ENCODE peak calls at places on chromosomes 7 and 10, in five cellular contexts. One of them, this sample, is unnamed.
A peak's percentile ranks its signal among the peaks of the same experiment; 100 is the strongest.

GRCh38 chr7:43652364-43652763 is 69.5 kb downstream of the STK17A start:
- DNase-seq in fibroblast of lung: peak; percentile 32
- DNase-seq in GM23338: no peak
- DNase-seq in body of pancreas: no peak
- DNase-seq in psoas muscle: no peak
- DNase-seq in this sample: no peak

GRCh38 chr10:47303105-47303504 is 3.1 kb downstream of the GDF10 start:
- DNase-seq in fibroblast of lung: no peak
- DNase-seq in GM23338: no peak
- DNase-seq in body of pancreas: no peak
- DNase-seq in psoas muscle: no peak
- DNase-seq in this sample: no peak

GRCh38 chr10:29861811-29862505 is 197.4 kb downstream of the JCAD start:
- DNase-seq in fibroblast of lung: peak; percentile 89
- DNase-seq in GM23338: no peak
- DNase-seq in body of pancreas: no peak
- DNase-seq in psoas muscle: no peak
- DNase-seq in this sample: no peak

GRCh38 chr10:112346774-112347173 is 27.1 kb upstream of the ACSL5 start:
- DNase-seq in fibroblast of lung: no peak
- DNase-seq in GM23338: no peak
- DNase-seq in body of pancreas: no peak
- DNase-seq in psoas muscle: no peak
- DNase-seq in this sample: no peak

GRCh38 chr7:151806204-151806603 is 70.7 kb downstream of the PRKAG2 start:
- DNase-seq in fibroblast of lung: no peak
- DNase-seq in GM23338: no peak
- DNase-seq in body of pancreas: peak; percentile 39
- DNase-seq in psoas muscle: peak; percentile 23
- DNase-seq in this sample: peak; percentile 91

GRCh38 chr7:74479961-74480829 is 26.5 kb downstream of the GTF2IRD1 start:
- DNase-seq in fibroblast of lung: peak; percentile 90
- DNase-seq in GM23338: peak; percentile 89
- DNase-seq in body of pancreas: peak; percentile 95
- DNase-seq in psoas muscle: peak; percentile 96
- DNase-seq in this sample: peak; percentile 66

GRCh38 chr10:104072786-104073185 is 12.9 kb downstream of the COL17A1 start:
- DNase-seq in fibroblast of lung: no peak
- DNase-seq in GM23338: no peak
- DNase-seq in body of pancreas: no peak
- DNase-seq in psoas muscle: no peak
- DNase-seq in this sample: no peak

GRCh38 chr7:155509025-155509724 is 37.2 kb downstream of the CNPY1 start:
- DNase-seq in fibroblast of lung: no peak
- DNase-seq in GM23338: peak; percentile 71
- DNase-seq in body of pancreas: no peak
- DNase-seq in psoas muscle: no peak
- DNase-seq in this sample: no peak

GRCh38 chr10:73997479-73997805 is 474 bp upstream of the VCL start:
- DNase-seq in fibroblast of lung: no peak
- DNase-seq in GM23338: no peak
- DNase-seq in body of pancreas: no peak
- DNase-seq in psoas muscle: no peak
- DNase-seq in this sample: peak; percentile 87

GRCh38 chr7:646951-647350 is 79.5 kb upstream of the DNAAF5 start:
- DNase-seq in fibroblast of lung: no peak
- DNase-seq in GM23338: no peak
- DNase-seq in body of pancreas: no peak
- DNase-seq in psoas muscle: no peak
- DNase-seq in this sample: no peak

GRCh38 chr10:127977368-127978009 is 70.6 kb downstream of the PTPRE start:
- DNase-seq in fibroblast of lung: peak; percentile 80
- DNase-seq in GM23338: no peak
- DNase-seq in body of pancreas: peak; percentile 45
- DNase-seq in psoas muscle: peak; percentile 91
- DNase-seq in this sample: no peak

GRCh38 chr7:29935111-29935510 is 54.5 kb downstream of the SCRN1 start:
- DNase-seq in fibroblast of lung: no peak
- DNase-seq in GM23338: no peak
- DNase-seq in body of pancreas: no peak
- DNase-seq in psoas muscle: no peak
- DNase-seq in this sample: no peak

GRCh38 chr10:55329796-55330195 is 528.8 kb upstream of the PCDH15 start:
- DNase-seq in fibroblast of lung: no peak
- DNase-seq in GM23338: no peak
- DNase-seq in body of pancreas: no peak
- DNase-seq in psoas muscle: no peak
- DNase-seq in this sample: no peak

GRCh38 chr10:72502581-72502980 is 123.3 kb downstream of the MICU1 start:
- DNase-seq in fibroblast of lung: peak; percentile 0
- DNase-seq in GM23338: no peak
- DNase-seq in body of pancreas: no peak
- DNase-seq in psoas muscle: no peak
- DNase-seq in this sample: no peak

GRCh38 chr7:42691030-42691639 is 220.7 kb downstream of the C7orf25 start:
- DNase-seq in fibroblast of lung: peak; percentile 82
- DNase-seq in GM23338: peak; percentile 81
- DNase-seq in body of pancreas: peak; percentile 20
- DNase-seq in psoas muscle: no peak
- DNase-seq in this sample: no peak

GRCh38 chr10:22825841-22826240 is 102.0 kb upstream of the ARMC3 start:
- DNase-seq in fibroblast of lung: no peak
- DNase-seq in GM23338: peak; percentile 45
- DNase-seq in body of pancreas: no peak
- DNase-seq in psoas muscle: peak; percentile 63
- DNase-seq in this sample: peak; percentile 45

GRCh38 chr7:15643000-15643705 is 43.3 kb downstream of the MEOX2 start:
- DNase-seq in fibroblast of lung: no peak
- DNase-seq in GM23338: peak; percentile 12
- DNase-seq in body of pancreas: no peak
- DNase-seq in psoas muscle: no peak
- DNase-seq in this sample: no peak

GRCh38 chr7:143487566-143487965 is 9.9 kb downstream of the TAS2R41 start:
- DNase-seq in fibroblast of lung: peak; percentile 78
- DNase-seq in GM23338: no peak
- DNase-seq in body of pancreas: peak; percentile 26
- DNase-seq in psoas muscle: peak; percentile 55
- DNase-seq in this sample: peak; percentile 78

GRCh38 chr7:51315393-51316261 is 982 bp downstream of the COBL start:
- DNase-seq in fibroblast of lung: no peak
- DNase-seq in GM23338: peak; percentile 85
- DNase-seq in body of pancreas: peak; percentile 78
- DNase-seq in psoas muscle: peak; percentile 66
- DNase-seq in this sample: peak; percentile 94

GRCh38 chr7:28329616-28330373 is 82.5 kb upstream of the CREB5 start:
- DNase-seq in fibroblast of lung: peak; percentile 33
- DNase-seq in GM23338: no peak
- DNase-seq in body of pancreas: no peak
- DNase-seq in psoas muscle: no peak
- DNase-seq in this sample: no peak

GRCh38 chr7:142961973-142962913 is at the start of gene KEL:
- DNase-seq in fibroblast of lung: no peak
- DNase-seq in GM23338: no peak
- DNase-seq in body of pancreas: no peak
- DNase-seq in psoas muscle: no peak
- DNase-seq in this sample: no peak

GRCh38 chr10:124481717-124482116 is 20.1 kb downstream of the LHPP start:
- DNase-seq in fibroblast of lung: no peak
- DNase-seq in GM23338: no peak
- DNase-seq in body of pancreas: no peak
- DNase-seq in psoas muscle: no peak
- DNase-seq in this sample: no peak

GRCh38 chr7:42227931-42228591 is 8.9 kb downstream of the GLI3 start:
- DNase-seq in fibroblast of lung: peak; percentile 57
- DNase-seq in GM23338: peak; percentile 72
- DNase-seq in body of pancreas: peak; percentile 37
- DNase-seq in psoas muscle: peak; percentile 65
- DNase-seq in this sample: no peak

GRCh38 chr7:158386866-158387820 is 200.5 kb downstream of the PTPRN2 start:
- DNase-seq in fibroblast of lung: no peak
- DNase-seq in GM23338: no peak
- DNase-seq in body of pancreas: no peak
- DNase-seq in psoas muscle: peak; percentile 40
- DNase-seq in this sample: no peak

GRCh38 chr7:39375047-39375873 is 190.9 kb upstream of the YAE1 start:
- DNase-seq in fibroblast of lung: no peak
- DNase-seq in GM23338: no peak
- DNase-seq in body of pancreas: no peak
- DNase-seq in psoas muscle: no peak
- DNase-seq in this sample: no peak
- H3K4me1 ChIP-seq in fibroblast of lung: no peaks in the 10 kb centered on the region
- H3K4me1 ChIP-seq in GM23338: peaks cover 12% of the 10 kb centered on the region
- H3K4me1 ChIP-seq in body of pancreas: no peaks in the 10 kb centered on the region
- H3K4me1 ChIP-seq in psoas muscle: no peaks in the 10 kb centered on the region
- H3K4me1 ChIP-seq in this sample: no peaks in the 10 kb centered on the region

DNA sequence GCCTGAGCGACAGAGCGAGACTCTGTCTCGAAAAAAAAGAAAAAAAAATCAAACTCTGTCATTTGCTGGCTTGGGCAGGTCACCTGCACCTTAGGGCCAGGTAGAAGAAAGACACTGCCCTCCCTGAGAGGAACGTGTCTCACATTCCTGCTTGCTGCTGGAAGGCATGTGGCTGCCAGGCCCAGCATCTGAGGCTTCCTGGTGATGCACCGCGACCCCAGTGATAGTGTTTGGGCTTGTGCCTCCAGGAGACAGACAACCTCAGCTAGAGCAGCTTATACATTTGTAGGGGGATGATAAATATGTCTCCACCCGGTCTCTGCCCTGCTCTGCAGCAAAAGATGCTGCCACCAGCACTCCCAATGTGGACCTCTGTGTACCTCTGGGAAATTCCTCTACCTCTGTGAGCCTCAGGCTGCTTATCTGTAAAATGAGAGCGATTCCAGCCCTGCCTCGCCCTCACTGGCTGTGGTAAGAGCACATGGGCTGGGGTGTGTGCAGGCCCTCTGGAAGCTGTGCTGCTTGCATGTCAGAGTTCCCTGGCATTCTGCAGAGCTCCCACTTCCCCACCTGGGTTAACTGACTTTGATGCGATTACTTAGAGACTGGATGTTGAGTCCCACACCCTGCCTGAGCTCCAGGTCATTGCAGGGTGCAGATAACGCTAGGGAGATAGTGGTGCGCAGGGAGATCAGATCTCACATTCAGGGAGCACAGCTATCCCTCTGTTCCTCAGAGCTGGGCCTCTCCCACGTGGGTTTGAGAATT is 19.9 kb downstream of the SLC29A3 start:
- DNase-seq in fibroblast of lung: no peak
- DNase-seq in GM23338: no peak
- DNase-seq in body of pancreas: no peak
- DNase-seq in psoas muscle: no peak
- DNase-seq in this sample: peak; percentile 63
- H3K4me1 ChIP-seq in fibroblast of lung: no peaks in the 10 kb centered on the region
- H3K4me1 ChIP-seq in GM23338: peaks cover 22% of the 10 kb centered on the region
- H3K4me1 ChIP-seq in body of pancreas: no peaks in the 10 kb centered on the region
- H3K4me1 ChIP-seq in psoas muscle: no peaks in the 10 kb centered on the region
- H3K4me1 ChIP-seq in this sample: no peaks in the 10 kb centered on the region

GRCh38 chr10:95474228-95475002 is 86.8 kb downstream of the SORBS1 start:
- DNase-seq in fibroblast of lung: peak; percentile 77
- DNase-seq in GM23338: peak; percentile 39
- DNase-seq in body of pancreas: no peak
- DNase-seq in psoas muscle: no peak
- DNase-seq in this sample: peak; percentile 70
- H3K4me1 ChIP-seq in fibroblast of lung: no peaks in the 10 kb centered on the region
- H3K4me1 ChIP-seq in GM23338: peaks cover 58% of the 10 kb centered on the region
- H3K4me1 ChIP-seq in body of pancreas: peaks cover 65% of the 10 kb centered on the region
- H3K4me1 ChIP-seq in psoas muscle: peaks cover 91% of the 10 kb centered on the region
- H3K4me1 ChIP-seq in this sample: peaks cover 10% of the 10 kb centered on the region

GRCh38 chr10:99777918-99778716 is 4.3 kb upstream of the ABCC2 start:
- DNase-seq in fibroblast of lung: no peak
- DNase-seq in GM23338: peak; percentile 38
- DNase-seq in body of pancreas: no peak
- DNase-seq in psoas muscle: no peak
- DNase-seq in this sample: peak; percentile 32

GRCh38 chr10:99775850-99776249 is 6.6 kb upstream of the ABCC2 start:
- DNase-seq in fibroblast of lung: peak; percentile 90
- DNase-seq in GM23338: no peak
- DNase-seq in body of pancreas: no peak
- DNase-seq in psoas muscle: no peak
- DNase-seq in this sample: peak; percentile 73

GRCh38 chr10:99782447-99783286 is at the start of gene ABCC2:
- DNase-seq in fibroblast of lung: no peak
- DNase-seq in GM23338: no peak
- DNase-seq in body of pancreas: no peak
- DNase-seq in psoas muscle: no peak
- DNase-seq in this sample: peak; percentile 94

GRCh38 chr10:99781734-99782429 is 558 bp upstream of the ABCC2 start:
- DNase-seq in fibroblast of lung: no peak
- DNase-seq in GM23338: no peak
- DNase-seq in body of pancreas: no peak
- DNase-seq in psoas muscle: no peak
- DNase-seq in this sample: no peak

DNA sequence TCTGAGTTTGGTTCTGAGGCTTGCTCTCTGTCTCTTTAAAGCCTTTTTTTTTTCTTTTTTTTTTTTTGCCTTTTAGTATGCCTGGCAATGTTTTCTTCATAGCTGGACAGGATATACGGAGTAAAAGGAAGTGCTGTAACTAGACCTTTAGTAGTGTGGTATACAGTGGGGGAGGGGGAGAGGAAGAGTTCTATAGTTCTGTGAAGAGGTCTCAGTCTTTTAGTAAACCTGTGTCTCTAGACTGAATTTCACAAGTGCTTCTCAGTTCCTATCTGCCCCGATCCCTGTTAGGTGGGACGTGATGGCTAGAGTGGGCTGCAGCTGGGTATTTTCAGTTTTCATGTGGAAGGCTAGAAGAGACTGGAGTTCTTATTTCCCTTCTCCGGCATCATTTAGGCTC is 3.1 kb upstream of the ABCC2 start:
- DNase-seq in fibroblast of lung: peak; percentile 76
- DNase-seq in GM23338: no peak
- DNase-seq in body of pancreas: no peak
- DNase-seq in psoas muscle: no peak
- DNase-seq in this sample: no peak
- H3K4me1 ChIP-seq in fibroblast of lung: peaks cover 24% of the 10 kb centered on the region
- H3K4me1 ChIP-seq in GM23338: peaks cover 3% of the 10 kb centered on the region
- H3K4me1 ChIP-seq in body of pancreas: no peaks in the 10 kb centered on the region
- H3K4me1 ChIP-seq in psoas muscle: peaks cover 17% of the 10 kb centered on the region
- H3K4me1 ChIP-seq in this sample: peaks cover 5% of the 10 kb centered on the region

DNA sequence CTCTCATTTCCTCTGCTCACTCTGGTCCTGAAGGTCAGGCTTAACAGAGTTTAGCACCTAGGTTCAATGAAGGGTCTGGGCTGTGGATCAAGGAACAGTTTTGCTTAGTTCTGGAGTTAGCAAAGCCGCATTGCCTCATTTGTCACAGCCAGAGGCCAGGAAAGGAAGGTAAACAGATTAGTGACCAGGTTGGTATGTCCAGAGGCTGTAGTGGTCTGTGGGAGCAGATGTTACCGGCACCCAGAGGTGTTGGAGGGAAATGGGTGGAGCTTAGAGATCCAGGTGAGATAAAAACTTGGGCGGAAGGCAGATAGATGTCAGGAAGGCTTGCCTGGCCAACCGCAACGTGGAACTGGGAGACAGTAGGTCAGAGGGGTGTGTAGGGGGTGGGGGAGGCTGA is 36.6 kb upstream of the ZMIZ2 start:
- DNase-seq in fibroblast of lung: no peak
- DNase-seq in GM23338: no peak
- DNase-seq in body of pancreas: peak; percentile 22
- DNase-seq in psoas muscle: no peak
- DNase-seq in this sample: no peak
- H3K4me1 ChIP-seq in fibroblast of lung: no peaks in the 10 kb centered on the region
- H3K4me1 ChIP-seq in GM23338: no peaks in the 10 kb centered on the region
- H3K4me1 ChIP-seq in body of pancreas: peaks cover 10% of the 10 kb centered on the region
- H3K4me1 ChIP-seq in psoas muscle: peaks cover 3% of the 10 kb centered on the region
- H3K4me1 ChIP-seq in this sample: no peaks in the 10 kb centered on the region

GRCh38 chr7:5379576-5379975 is 44.1 kb downstream of the TNRC18 start:
- DNase-seq in fibroblast of lung: no peak
- DNase-seq in GM23338: no peak
- DNase-seq in body of pancreas: no peak
- DNase-seq in psoas muscle: no peak
- DNase-seq in this sample: no peak
- H3K4me1 ChIP-seq in fibroblast of lung: peaks cover 2% of the 10 kb centered on the region
- H3K4me1 ChIP-seq in GM23338: peaks cover 14% of the 10 kb centered on the region
- H3K4me1 ChIP-seq in body of pancreas: peaks cover 44% of the 10 kb centered on the region
- H3K4me1 ChIP-seq in psoas muscle: peaks cover 22% of the 10 kb centered on the region
- H3K4me1 ChIP-seq in this sample: peaks cover 1% of the 10 kb centered on the region